ENCODE peak calls at places on chromosomes 11 and 22, in nine cellular contexts. Y is AG09319; Z is NCI-H524; P is stimulated activated CD8-positive, alpha-beta memory T cell treated with anti-CD3 and anti-CD28 coated beads, Interleukin-4, amount 100 ng/mL, for 24 hours; G is OCI-LY7; X is mesothelial cell of epicardium; S is activated CD4-positive, CD25-positive, alpha-beta regulatory T cell treated with anti-CD3 and anti-CD28 coated beads, Interleukin-2, amount 50 U/mL, for 16 hours; W is iPS DF 19.7; M is colonic mucosa. C is an unnamed sample.

GRCh38 chr11:77375114-77375513 is 73.6 kb upstream of the GDPD4 start:
- DNase-seq in S (no peak), Z (no peak), G (no peak), P (no peak), X (no peak), Y (no peak), W (no peak), M (no peak), C (no peak)

GRCh38 chr22:44759430-44760310 is 7.3 kb downstream of the ARHGAP8 start:
- DNase-seq in Z (no peak), G (no peak), W (no peak), M (no peak), Y (no peak), P (no peak), S (no peak), X (no peak), C (no peak)

GRCh38 chr11:119380160-119380815 is 1.2 kb downstream of the USP2 start:
- DNase-seq in P (no peak), X (no peak), M (no peak), G (no peak), S (no peak), Y (no peak), Z (no peak), W (no peak), C (no peak)

GRCh38 chr11:19978668-19979518 is 181.4 kb downstream of the DBX1 start:
- DNase-seq in G (no peak), Y (peak), S (no peak), P (no peak), X (no peak), Z (no peak), W (no peak), M (no peak), C (no peak)

GRCh38 chr22:28075260-28075981 is 156.4 kb upstream of the PITPNB start:
- DNase-seq in Z (no peak), X (no peak), M (peak), P (no peak), W (no peak), G (no peak), Y (peak), S (no peak), C (no peak)

GRCh38 chr11:79437274-79437980 is 3.4 kb downstream of the TENM4 start:
- DNase-seq in M (peak), S (no peak), X (peak), G (no peak), Z (peak), Y (no peak), W (no peak), P (no peak), C (no peak)

GRCh38 chr11:69624293-69624692 is 16.7 kb upstream of the CCND1 start:
- DNase-seq in X (no peak), S (no peak), W (no peak), M (no peak), Y (no peak), P (no peak), Z (no peak), G (no peak), C (no peak)

GRCh38 chr11:46504817-46505613 is 88.8 kb downstream of the AMBRA1 start:
- DNase-seq in M (no peak), Z (no peak), S (no peak), Y (no peak), G (no peak), W (no peak), X (no peak), P (no peak), C (no peak)

GRCh38 chr22:38213319-38214247 is 11.8 kb downstream of the MAFF start:
- DNase-seq in X (no peak), W (no peak), P (no peak), M (no peak), G (peak), S (no peak), Z (no peak), Y (no peak), C (no peak)

GRCh38 chr11:69337211-69337721 is 43.3 kb downstream of the MYEOV start:
- DNase-seq in W (no peak), X (peak), Z (no peak), Y (no peak), M (peak), P (no peak), G (peak), S (no peak), C (no peak)

C was measured in NAMALWA.